ENCODE peak calls at places on chromosomes 2 and 18, in four cellular contexts. One of them, this sample, is unnamed.

GRCh38 chr2:237282568-237283128 is 131.3 kb downstream of the COL6A3 start:
- DNase-seq in K562: no peak
- DNase-seq in HL-60: no peak
- DNase-seq in GM12878: no peak
- DNase-seq in this sample: no peak

GRCh38 chr2:69581774-69582581 is 61.6 kb downstream of the AAK1 start:
- DNase-seq in K562: no peak
- DNase-seq in HL-60: peak
- DNase-seq in GM12878: peak
- DNase-seq in this sample: no peak

GRCh38 chr2:183998797-183999190 is 599.5 kb upstream of the ZNF804A start:
- DNase-seq in K562: no peak
- DNase-seq in HL-60: no peak
- DNase-seq in GM12878: no peak
- DNase-seq in this sample: no peak

GRCh38 chr2:239263231-239263936 is 137.4 kb downstream of the HDAC4 start:
- DNase-seq in K562: no peak
- DNase-seq in HL-60: no peak
- DNase-seq in GM12878: no peak
- DNase-seq in this sample: no peak

GRCh38 chr2:71120195-71120594 is 9.8 kb downstream of the MCEE start:
- DNase-seq in K562: no peak
- DNase-seq in HL-60: no peak
- DNase-seq in GM12878: no peak
- DNase-seq in this sample: no peak

GRCh38 chr2:10529611-10530010 is 81.5 kb upstream of the ODC1 start:
- DNase-seq in K562: no peak
- DNase-seq in HL-60: no peak
- DNase-seq in GM12878: no peak
- DNase-seq in this sample: no peak

GRCh38 chr18:8307960-8308359 is 301.3 kb upstream of the RAB12 start:
- DNase-seq in K562: no peak
- DNase-seq in HL-60: no peak
- DNase-seq in GM12878: no peak
- DNase-seq in this sample: no peak

GRCh38 chr2:27885246-27885645 is 4.9 kb downstream of the RBKS start:
- DNase-seq in K562: no peak
- DNase-seq in HL-60: no peak
- DNase-seq in GM12878: no peak
- DNase-seq in this sample: no peak

GRCh38 chr2:24253303-24253919 is 78.6 kb downstream of the FAM228A start:
- DNase-seq in K562: peak
- DNase-seq in HL-60: peak
- DNase-seq in GM12878: no peak
- DNase-seq in this sample: no peak

GRCh38 chr2:117704818-117705217 is 109.7 kb upstream of the DDX18 start:
- DNase-seq in K562: no peak
- DNase-seq in HL-60: no peak
- DNase-seq in GM12878: no peak
- DNase-seq in this sample: no peak

GRCh38 chr18:62281684-62282083 is 43.4 kb upstream of the TNFRSF11A start:
- DNase-seq in K562: no peak
- DNase-seq in HL-60: peak
- DNase-seq in GM12878: no peak
- DNase-seq in this sample: no peak

GRCh38 chr2:232537079-232537478 is 2.4 kb upstream of the CHRNG start:
- DNase-seq in K562: peak
- DNase-seq in HL-60: no peak
- DNase-seq in GM12878: no peak
- DNase-seq in this sample: no peak

GRCh38 chr18:70555046-70555445 is 266.2 kb downstream of the SOCS6 start:
- DNase-seq in K562: no peak
- DNase-seq in HL-60: no peak
- DNase-seq in GM12878: no peak
- DNase-seq in this sample: no peak

GRCh38 chr18:49100226-49100968 is 149.6 kb upstream of the SMAD7 start:
- DNase-seq in K562: no peak
- DNase-seq in HL-60: no peak
- DNase-seq in GM12878: no peak
- DNase-seq in this sample: no peak

GRCh38 chr2:189580267-189580661 is 322 bp downstream of the SLC40A1 start:
- DNase-seq in K562: peak
- DNase-seq in HL-60: no peak
- DNase-seq in GM12878: no peak
- DNase-seq in this sample: no peak

GRCh38 chr2:164479460-164479859 is 141.8 kb downstream of the GRB14 start:
- DNase-seq in K562: no peak
- DNase-seq in HL-60: no peak
- DNase-seq in GM12878: no peak
- DNase-seq in this sample: no peak

GRCh38 chr2:22929998-22930397 is 455.0 kb upstream of the KLHL29 start:
- DNase-seq in K562: no peak
- DNase-seq in HL-60: no peak
- DNase-seq in GM12878: no peak
- DNase-seq in this sample: no peak

GRCh38 chr2:177148477-177149154 is 64.0 kb upstream of the HNRNPA3 start:
- DNase-seq in K562: peak
- DNase-seq in HL-60: no peak
- DNase-seq in GM12878: peak
- DNase-seq in this sample: peak

DNA sequence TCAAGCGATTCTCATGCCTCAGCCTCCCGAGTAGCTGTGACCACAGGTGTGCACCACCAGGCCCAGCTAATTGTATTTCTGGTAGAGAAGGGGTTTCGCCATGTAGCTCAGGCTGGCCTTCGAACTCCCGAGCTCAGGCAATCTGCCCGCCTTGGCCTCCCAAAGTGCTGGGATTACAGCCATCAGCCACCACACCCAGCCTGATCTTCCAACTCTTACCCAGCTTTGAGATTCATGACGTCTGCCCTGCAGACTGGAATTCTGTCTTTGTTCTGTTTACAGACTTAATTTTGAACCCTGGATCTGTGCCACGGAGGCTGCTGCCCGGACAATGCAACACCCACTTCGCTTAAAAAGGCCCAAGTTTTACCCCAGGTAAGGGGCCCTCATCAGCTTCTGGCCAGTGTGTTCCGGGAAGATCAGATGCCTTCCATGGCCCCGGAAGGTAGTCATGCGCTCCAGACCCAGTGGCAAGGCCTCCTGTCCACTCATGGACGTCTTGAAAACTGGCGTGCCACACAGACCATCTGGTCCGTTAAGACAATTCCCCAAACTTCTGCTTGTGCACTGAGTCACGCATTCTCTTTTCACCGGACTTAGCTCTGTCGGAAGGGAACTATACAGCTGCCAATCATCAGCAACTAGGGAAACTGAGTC is 5.5 kb downstream of the PXDN start:
- DNase-seq in K562: no peak
- DNase-seq in HL-60: no peak
- DNase-seq in GM12878: no peak
- DNase-seq in this sample: no peak
- TF ChIP-seq SPI1 in K562: no peak
- TF ChIP-seq SPI1 in HL-60: no peak
- TF ChIP-seq SPI1 in GM12878: no peak
- TF ChIP-seq SPI1 in this sample: no peak

GRCh38 chr2:47676236-47676635 is 106.7 kb upstream of the MSH6 start:
- DNase-seq in K562: no peak
- DNase-seq in HL-60: no peak
- DNase-seq in GM12878: no peak
- DNase-seq in this sample: no peak

DNA sequence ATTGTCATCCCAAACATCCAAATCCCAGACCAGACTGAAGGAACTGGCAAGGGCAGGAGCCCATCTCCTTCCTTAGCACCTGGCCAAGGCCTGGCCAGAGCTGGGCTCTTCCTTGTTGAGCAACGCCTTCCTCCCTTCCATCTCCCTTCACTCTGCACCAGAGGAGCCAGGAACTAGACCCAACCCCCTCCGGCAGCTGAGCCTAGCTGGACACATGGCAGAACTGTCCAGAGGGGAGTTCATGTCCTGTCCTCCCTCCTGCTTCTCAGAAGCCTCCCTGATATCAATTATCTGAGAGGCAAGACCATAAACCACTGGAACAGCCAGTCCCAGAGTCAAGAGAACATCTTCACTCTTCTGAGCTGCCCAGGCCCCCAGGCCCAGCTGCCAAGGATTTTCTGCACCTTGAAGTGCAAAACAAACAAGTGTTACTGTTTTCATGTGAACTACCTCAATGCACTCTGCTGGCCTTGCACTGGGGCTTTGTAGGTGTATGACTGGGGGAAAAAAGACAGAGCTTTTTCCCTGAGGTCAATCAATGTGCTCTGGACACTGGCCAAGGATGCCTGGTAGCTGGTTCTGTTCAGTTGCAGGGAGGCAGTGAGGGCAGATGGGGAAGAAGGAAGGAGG is 107.6 kb upstream of the MSH6 start:
- DNase-seq in K562: no peak
- DNase-seq in HL-60: no peak
- DNase-seq in GM12878: no peak
- DNase-seq in this sample: no peak
- TF ChIP-seq SPI1 in K562: no peak
- TF ChIP-seq SPI1 in HL-60: no peak
- TF ChIP-seq SPI1 in GM12878: no peak
- TF ChIP-seq SPI1 in this sample: no peak

DNA sequence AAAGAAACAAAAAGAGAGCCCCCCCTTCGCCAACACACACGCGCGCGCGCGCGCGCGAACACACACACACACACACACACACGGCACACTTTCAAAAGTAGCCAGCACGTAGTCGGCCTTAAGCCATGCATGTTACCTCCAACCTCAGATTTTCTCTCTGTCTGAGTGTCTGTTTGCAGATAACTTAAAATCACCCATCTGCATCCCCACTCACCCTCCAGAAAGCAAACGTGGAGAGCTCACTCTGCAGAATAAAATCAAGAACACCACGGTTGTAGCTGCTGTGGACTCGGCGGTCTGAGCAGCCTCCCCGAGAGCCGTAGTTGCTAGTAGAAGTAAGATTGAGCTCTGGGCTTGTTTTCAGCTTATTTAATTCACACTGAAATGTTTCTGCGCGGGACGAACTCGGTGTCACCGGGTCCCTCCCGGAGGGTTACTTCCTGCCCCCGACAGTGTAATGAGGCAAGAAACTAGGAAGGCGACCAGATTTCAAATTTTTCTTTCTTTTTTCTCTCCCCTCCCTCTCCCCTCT is 5.2 kb downstream of the MEIS1 start:
- DNase-seq in K562: no peak
- DNase-seq in HL-60: no peak
- DNase-seq in GM12878: no peak
- DNase-seq in this sample: no peak
- TF ChIP-seq SPI1 in K562: no peak
- TF ChIP-seq SPI1 in HL-60: no peak
- TF ChIP-seq SPI1 in GM12878: no peak
- TF ChIP-seq SPI1 in this sample: no peak

DNA sequence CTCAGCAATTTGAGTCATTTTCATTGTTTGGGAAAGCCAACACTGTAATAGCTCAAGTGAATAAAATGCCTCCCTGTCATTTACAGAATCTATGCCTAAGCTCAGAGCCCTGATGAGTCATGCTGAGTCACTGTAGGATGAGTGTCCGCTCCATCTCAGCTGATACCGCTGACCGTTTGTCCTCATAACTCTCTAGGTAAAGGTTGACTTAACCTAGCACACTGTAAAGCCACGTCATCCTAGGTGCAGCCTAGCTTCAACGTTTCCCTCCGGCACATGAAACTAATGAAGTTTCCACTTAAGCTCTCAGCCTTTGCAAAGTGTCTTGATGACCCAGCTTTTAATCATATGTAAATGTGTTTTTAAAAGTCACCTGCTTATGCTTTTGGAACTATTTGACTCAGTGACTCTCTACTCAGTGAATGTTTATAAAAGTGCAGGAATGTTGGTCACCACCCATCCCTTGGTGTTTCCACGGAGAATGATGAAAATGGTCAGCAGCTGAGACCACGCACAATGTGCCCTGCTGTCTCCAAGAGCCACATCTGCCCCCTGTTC is 154.0 kb downstream of the PMAIP1 start:
- DNase-seq in K562: peak
- DNase-seq in HL-60: no peak
- DNase-seq in GM12878: peak
- DNase-seq in this sample: no peak
- TF ChIP-seq SPI1 in K562: no peak
- TF ChIP-seq SPI1 in HL-60: no peak
- TF ChIP-seq SPI1 in GM12878: no peak
- TF ChIP-seq SPI1 in this sample: no peak

GRCh38 chr2:43341959-43342757 is 115.8 kb upstream of the ZFP36L2 start:
- DNase-seq in K562: no peak
- DNase-seq in HL-60: no peak
- DNase-seq in GM12878: no peak
- DNase-seq in this sample: no peak

GRCh38 chr2:43344911-43345373 is 118.5 kb upstream of the ZFP36L2 start:
- DNase-seq in K562: no peak
- DNase-seq in HL-60: no peak
- DNase-seq in GM12878: no peak
- DNase-seq in this sample: no peak

GRCh38 chr2:43340066-43340465 is 113.7 kb upstream of the ZFP36L2 start:
- DNase-seq in K562: no peak
- DNase-seq in HL-60: no peak
- DNase-seq in GM12878: no peak
- DNase-seq in this sample: no peak

GRCh38 chr2:43343573-43344304 is 117.3 kb upstream of the ZFP36L2 start:
- DNase-seq in K562: no peak
- DNase-seq in HL-60: no peak
- DNase-seq in GM12878: no peak
- DNase-seq in this sample: no peak

GRCh38 chr2:43340945-43341356 is 114.5 kb upstream of the ZFP36L2 start:
- DNase-seq in K562: no peak
- DNase-seq in HL-60: no peak
- DNase-seq in GM12878: no peak
- DNase-seq in this sample: no peak
- TF ChIP-seq SPI1 in K562: no peak
- TF ChIP-seq SPI1 in HL-60: no peak
- TF ChIP-seq SPI1 in GM12878: no peak
- TF ChIP-seq SPI1 in this sample: no peak

GRCh38 chr18:4453712-4454547 is 1.2 kb downstream of the DLGAP1 start:
- DNase-seq in K562: no peak
- DNase-seq in HL-60: no peak
- DNase-seq in GM12878: no peak
- DNase-seq in this sample: no peak
- TF ChIP-seq SPI1 in K562: no peak
- TF ChIP-seq SPI1 in HL-60: no peak
- TF ChIP-seq SPI1 in GM12878: no peak
- TF ChIP-seq SPI1 in this sample: no peak

DNA sequence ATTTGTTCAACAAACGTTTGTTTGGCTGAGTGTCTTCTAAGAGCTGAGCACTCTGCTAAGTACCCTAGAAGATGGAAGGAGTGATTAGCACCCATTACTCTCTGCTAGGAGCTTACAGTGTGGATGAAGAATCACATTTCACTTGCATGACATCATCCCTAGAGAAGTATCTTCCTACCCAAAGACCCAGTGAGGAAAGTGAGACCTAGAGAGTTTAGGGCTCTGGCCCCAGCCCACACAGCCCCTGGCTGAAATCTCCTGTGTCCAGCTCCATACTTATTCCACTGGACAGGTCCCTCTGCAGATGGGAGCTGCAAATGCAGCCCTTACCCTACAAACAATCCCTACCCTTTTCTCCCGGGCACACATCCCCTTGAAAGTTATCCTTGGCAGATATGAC is 26.8 kb upstream of the EPAS1 start:
- DNase-seq in K562: no peak
- DNase-seq in HL-60: no peak
- DNase-seq in GM12878: no peak
- DNase-seq in this sample: no peak
- TF ChIP-seq SPI1 in K562: no peak
- TF ChIP-seq SPI1 in HL-60: no peak
- TF ChIP-seq SPI1 in GM12878: no peak
- TF ChIP-seq SPI1 in this sample: no peak